ENCODE peak calls at places on chromosomes 5 and 9, in four cellular contexts. N is activated CD4-positive, CD25-positive, alpha-beta regulatory T cell; S is pulmonary artery endothelial cell; X is lower lobe of right lung. H is an unnamed sample.

GRCh38 chr5:74761241-74761640 is 5.7 kb downstream of the GFM2 start:
- DNase-seq in N (no peak), S (no peak), X (no peak), H (no peak)

GRCh38 chr5:77452351-77452750 is 39.8 kb downstream of the WDR41 start:
- DNase-seq in S (no peak), X (no peak), N (no peak), H (no peak)

GRCh38 chr9:134811673-134812668 is 68.6 kb upstream of the FCN2 start:
- DNase-seq in X (no peak), S (no peak), N (no peak), H (no peak)

GRCh38 chr5:170296935-170297588 is 515 bp downstream of the LCP2 start:
- DNase-seq in X (no peak), S (no peak), N (no peak), H (no peak)

GRCh38 chr5:116453920-116454319 is 120.7 kb downstream of the SEMA6A start:
- DNase-seq in N (no peak), S (no peak), X (no peak), H (no peak)

GRCh38 chr5:17079562-17079961 is 137.9 kb upstream of the BASP1 start:
- DNase-seq in X (no peak), N (no peak), S (peak), H (no peak)

GRCh38 chr9:84711398-84711777 is 41.9 kb downstream of the NTRK2 start:
- DNase-seq in S (no peak), N (no peak), X (no peak), H (no peak)

GRCh38 chr5:35869705-35870277 is 13.1 kb downstream of the IL7R start:
- DNase-seq in X (no peak), S (no peak), N (no peak), H (no peak)

GRCh38 chr5:115432691-115433090 is 111.9 kb downstream of the FEM1C start:
- DNase-seq in N (no peak), X (no peak), S (no peak), H (no peak)

GRCh38 chr9:6689893-6690634 is 44.5 kb upstream of the GLDC start:
- DNase-seq in X (no peak), S (no peak), N (no peak), H (no peak)

GRCh38 chr5:35136386-35136785 is 88.6 kb upstream of the AGXT2 start:
- DNase-seq in N (no peak), X (no peak), S (no peak), H (no peak)

GRCh38 chr5:135567661-135568060 is 11.1 kb downstream of the CXCL14 start:
- DNase-seq in N (no peak), S (no peak), X (no peak), H (no peak)

GRCh38 chr9:89154651-89155336 is 23.8 kb downstream of the SHC3 start:
- DNase-seq in X (no peak), N (no peak), S (peak), H (no peak)

GRCh38 chr5:155480731-155481131 is 467.2 kb downstream of the KIF4B start:
- DNase-seq in X (no peak), S (no peak), N (no peak), H (no peak)

GRCh38 chr9:35108461-35108860 is 5.5 kb upstream of the STOML2 start:
- DNase-seq in S (no peak), X (no peak), N (no peak), H (no peak)

GRCh38 chr5:148998174-148998797 is 64.6 kb downstream of the SH3TC2 start:
- DNase-seq in N (no peak), X (no peak), S (peak), H (no peak)

GRCh38 chr5:138610468-138611294 is 35.5 kb upstream of the HSPA9 start:
- DNase-seq in S (no peak), X (no peak), N (no peak), H (peak)

GRCh38 chr9:134226221-134226930 is 62.0 kb upstream of the RNU6ATAC start:
- DNase-seq in S (no peak), X (no peak), N (no peak), H (peak)

GRCh38 chr5:176553260-176554085 is 4.3 kb downstream of the CDHR2 start:
- DNase-seq in S (no peak), X (no peak), N (no peak), H (no peak)

H was measured in nephron progenitor cell.